ENCODE peak calls at places on chromosomes 2 and 18, in six cellular contexts. One of them, this sample, is unnamed.

GRCh38 chr2:137947714-137948336 is 16.4 kb upstream of the HNMT start:
- DNase-seq in GM13977: peak; percentile 12
- DNase-seq in AG04450: no peak
- DNase-seq in spleen: no peak
- DNase-seq in foreskin fibroblast: peak; percentile 54
- DNase-seq in effector CD4-positive, alpha-beta T cell: peak; percentile 2
- DNase-seq in this sample: peak; percentile 73

GRCh38 chr18:55863876-55864275 is 275.9 kb upstream of the TCF4 start:
- DNase-seq in GM13977: no peak
- DNase-seq in AG04450: no peak
- DNase-seq in effector CD4-positive, alpha-beta T cell: no peak
- DNase-seq in foreskin fibroblast: peak; percentile 52
- DNase-seq in spleen: no peak
- DNase-seq in this sample: no peak

GRCh38 chr2:230134496-230135073 is 65.9 kb upstream of the SLC16A14 start:
- DNase-seq in spleen: no peak
- DNase-seq in foreskin fibroblast: peak; percentile 72
- DNase-seq in GM13977: no peak
- DNase-seq in effector CD4-positive, alpha-beta T cell: no peak
- DNase-seq in AG04450: no peak
- DNase-seq in this sample: peak; percentile 91

GRCh38 chr18:62420513-62421209 is 95.6 kb downstream of the TNFRSF11A start:
- DNase-seq in spleen: no peak
- DNase-seq in foreskin fibroblast: peak; percentile 28
- DNase-seq in GM13977: peak; percentile 55
- DNase-seq in effector CD4-positive, alpha-beta T cell: peak; percentile 57
- DNase-seq in AG04450: no peak
- DNase-seq in this sample: peak; percentile 81

GRCh38 chr2:208584387-208584965 is 177.9 kb downstream of the PTH2R start:
- DNase-seq in GM13977: no peak
- DNase-seq in AG04450: no peak
- DNase-seq in foreskin fibroblast: no peak
- DNase-seq in effector CD4-positive, alpha-beta T cell: no peak
- DNase-seq in spleen: no peak
- DNase-seq in this sample: no peak

GRCh38 chr2:66596229-66596628 is 161.3 kb downstream of the MEIS1 start:
- DNase-seq in spleen: no peak
- DNase-seq in GM13977: no peak
- DNase-seq in effector CD4-positive, alpha-beta T cell: no peak
- DNase-seq in AG04450: no peak
- DNase-seq in foreskin fibroblast: no peak
- DNase-seq in this sample: no peak

GRCh38 chr18:58870130-58870529 is 5.5 kb downstream of the ZNF532 start:
- DNase-seq in effector CD4-positive, alpha-beta T cell: no peak
- DNase-seq in GM13977: no peak
- DNase-seq in foreskin fibroblast: no peak
- DNase-seq in spleen: no peak
- DNase-seq in AG04450: no peak
- DNase-seq in this sample: no peak

GRCh38 chr2:230018153-230018552 is 50.6 kb downstream of the SLC16A14 start:
- DNase-seq in foreskin fibroblast: peak; percentile 70
- DNase-seq in AG04450: peak; percentile 55
- DNase-seq in spleen: no peak
- DNase-seq in effector CD4-positive, alpha-beta T cell: no peak
- DNase-seq in GM13977: no peak
- DNase-seq in this sample: no peak

GRCh38 chr18:13371689-13372404 is 153.3 kb downstream of the LDLRAD4 start:
- DNase-seq in AG04450: no peak
- DNase-seq in foreskin fibroblast: no peak
- DNase-seq in spleen: no peak
- DNase-seq in GM13977: no peak
- DNase-seq in effector CD4-positive, alpha-beta T cell: no peak
- DNase-seq in this sample: no peak

GRCh38 chr2:17879913-17880274 is 1.4 kb downstream of the KCNS3 start:
- DNase-seq in GM13977: no peak
- DNase-seq in effector CD4-positive, alpha-beta T cell: no peak
- DNase-seq in foreskin fibroblast: no peak
- DNase-seq in spleen: no peak
- DNase-seq in AG04450: no peak
- DNase-seq in this sample: no peak

GRCh38 chr2:135557533-135557932 is 26.2 kb downstream of the R3HDM1 start:
- DNase-seq in GM13977: no peak
- DNase-seq in spleen: no peak
- DNase-seq in foreskin fibroblast: no peak
- DNase-seq in AG04450: no peak
- DNase-seq in effector CD4-positive, alpha-beta T cell: no peak
- DNase-seq in this sample: no peak

GRCh38 chr18:53534695-53535094 is 689.8 kb downstream of the MBD2 start:
- DNase-seq in AG04450: no peak
- DNase-seq in GM13977: no peak
- DNase-seq in foreskin fibroblast: no peak
- DNase-seq in spleen: no peak
- DNase-seq in effector CD4-positive, alpha-beta T cell: no peak
- DNase-seq in this sample: no peak

GRCh38 chr18:52150050-52150449 is 189.9 kb upstream of the DCC start:
- DNase-seq in AG04450: no peak
- DNase-seq in GM13977: no peak
- DNase-seq in spleen: no peak
- DNase-seq in foreskin fibroblast: no peak
- DNase-seq in effector CD4-positive, alpha-beta T cell: no peak
- DNase-seq in this sample: no peak

GRCh38 chr2:1481406-1482252 is 68.4 kb downstream of the TPO start:
- DNase-seq in effector CD4-positive, alpha-beta T cell: no peak
- DNase-seq in AG04450: no peak
- DNase-seq in GM13977: no peak
- DNase-seq in spleen: peak; percentile 56
- DNase-seq in foreskin fibroblast: no peak
- DNase-seq in this sample: no peak

GRCh38 chr18:10792181-10792580 is 266.4 kb downstream of the NAPG start:
- DNase-seq in foreskin fibroblast: no peak
- DNase-seq in effector CD4-positive, alpha-beta T cell: no peak
- DNase-seq in spleen: no peak
- DNase-seq in AG04450: no peak
- DNase-seq in GM13977: no peak
- DNase-seq in this sample: peak; percentile 62

GRCh38 chr2:56234241-56234640 is 50.5 kb downstream of the CCDC85A start:
- DNase-seq in GM13977: no peak
- DNase-seq in spleen: no peak
- DNase-seq in effector CD4-positive, alpha-beta T cell: no peak
- DNase-seq in foreskin fibroblast: no peak
- DNase-seq in AG04450: no peak
- DNase-seq in this sample: no peak

GRCh38 chr2:139031722-139032121 is 251.5 kb upstream of the NXPH2 start:
- DNase-seq in spleen: no peak
- DNase-seq in effector CD4-positive, alpha-beta T cell: no peak
- DNase-seq in AG04450: no peak
- DNase-seq in GM13977: no peak
- DNase-seq in foreskin fibroblast: no peak
- DNase-seq in this sample: peak; percentile 37

GRCh38 chr2:145984541-145984940 is 1464.6 kb upstream of the ZEB2 start:
- DNase-seq in foreskin fibroblast: peak; percentile 1
- DNase-seq in AG04450: no peak
- DNase-seq in GM13977: no peak
- DNase-seq in effector CD4-positive, alpha-beta T cell: no peak
- DNase-seq in spleen: no peak
- DNase-seq in this sample: no peak

GRCh38 chr2:57296795-57297517 is 749.6 kb upstream of the VRK2 start:
- DNase-seq in AG04450: no peak
- DNase-seq in foreskin fibroblast: no peak
- DNase-seq in effector CD4-positive, alpha-beta T cell: no peak
- DNase-seq in GM13977: no peak
- DNase-seq in spleen: no peak
- DNase-seq in this sample: no peak

GRCh38 chr2:230473378-230473777 is 57.4 kb downstream of the SP100 start:
- DNase-seq in foreskin fibroblast: no peak
- DNase-seq in AG04450: no peak
- DNase-seq in effector CD4-positive, alpha-beta T cell: no peak
- DNase-seq in spleen: no peak
- DNase-seq in GM13977: no peak
- DNase-seq in this sample: peak; percentile 22

GRCh38 chr2:39845460-39846146 is 66.5 kb upstream of the THUMPD2 start:
- DNase-seq in GM13977: no peak
- DNase-seq in spleen: no peak
- DNase-seq in foreskin fibroblast: no peak
- DNase-seq in effector CD4-positive, alpha-beta T cell: no peak
- DNase-seq in AG04450: no peak
- DNase-seq in this sample: no peak

GRCh38 chr2:197168705-197169104 is 141.9 kb downstream of the ANKRD44 start:
- DNase-seq in foreskin fibroblast: no peak
- DNase-seq in spleen: peak; percentile 88
- DNase-seq in AG04450: no peak
- DNase-seq in GM13977: peak; percentile 73
- DNase-seq in effector CD4-positive, alpha-beta T cell: peak; percentile 61
- DNase-seq in this sample: peak; percentile 86

This sample was measured in NB4.